ENCODE peak calls at places on chromosomes 12 and 14, in six cellular contexts. X, B, T, S, P and W are unnamed samples.

GRCh38 chr12:52631676-52632459 is 13.5 kb upstream of the KRT73 start:
- DNase-seq in S (no peak), B (no peak), P (no peak), X (no peak), T (no peak), W (no peak)

GRCh38 chr12:115697341-115697740 is 580.2 kb downstream of the MED13L start:
- DNase-seq in T (no peak), X (no peak), B (no peak), P (no peak), S (no peak), W (no peak)

GRCh38 chr12:26018926-26019325 is 60.4 kb downstream of the RASSF8 start:
- DNase-seq in X (no peak), B (peak; percentile 60), T (peak; percentile 42), S (no peak), P (no peak), W (no peak)

GRCh38 chr14:72120315-72120714 is 188.1 kb downstream of the RGS6 start:
- DNase-seq in P (no peak), S (no peak), T (no peak), X (no peak), B (no peak), W (no peak)

GRCh38 chr12:48078901-48079300 is 27.0 kb downstream of the SENP1 start:
- DNase-seq in B (peak; percentile 64), S (no peak), T (no peak), X (no peak), P (no peak), W (peak; percentile 73)

GRCh38 chr14:65281991-65282908 is 130.3 kb upstream of the FUT8 start:
- DNase-seq in T (no peak), X (no peak), B (peak; percentile 77), P (no peak), S (peak; percentile 31), W (peak; percentile 74)

GRCh38 chr14:60184597-60185555 is 19.7 kb upstream of the DHRS7 start:
- DNase-seq in B (no peak), T (no peak), S (no peak), X (no peak), P (no peak), W (no peak)

GRCh38 chr12:68958337-68958736 is 25.4 kb upstream of the CPM start:
- DNase-seq in P (no peak), T (no peak), S (no peak), X (no peak), B (no peak), W (no peak)

GRCh38 chr12:50174971-50175715 is 8.0 kb upstream of the CERS5 start:
- DNase-seq in X (peak; percentile 53), P (no peak), B (peak; percentile 85), S (peak; percentile 22), T (peak; percentile 88), W (peak; percentile 91)

GRCh38 chr12:59086124-59086523 is 165.8 kb upstream of the LRIG3 start:
- DNase-seq in P (no peak), B (no peak), T (no peak), X (no peak), S (no peak), W (no peak)

GRCh38 chr12:59087691-59088090 is 167.4 kb upstream of the LRIG3 start:
- DNase-seq in P (no peak), X (no peak), B (no peak), S (no peak), T (no peak), W (no peak)

GRCh38 chr12:59088673-59089072 is 168.4 kb upstream of the LRIG3 start:
- DNase-seq in X (no peak), P (no peak), B (peak; percentile 48), S (no peak), T (no peak), W (peak; percentile 56)

GRCh38 chr12:59085680-59086079 is 165.4 kb upstream of the LRIG3 start:
- DNase-seq in T (no peak), P (no peak), B (no peak), X (no peak), S (no peak), W (no peak)

DNA sequence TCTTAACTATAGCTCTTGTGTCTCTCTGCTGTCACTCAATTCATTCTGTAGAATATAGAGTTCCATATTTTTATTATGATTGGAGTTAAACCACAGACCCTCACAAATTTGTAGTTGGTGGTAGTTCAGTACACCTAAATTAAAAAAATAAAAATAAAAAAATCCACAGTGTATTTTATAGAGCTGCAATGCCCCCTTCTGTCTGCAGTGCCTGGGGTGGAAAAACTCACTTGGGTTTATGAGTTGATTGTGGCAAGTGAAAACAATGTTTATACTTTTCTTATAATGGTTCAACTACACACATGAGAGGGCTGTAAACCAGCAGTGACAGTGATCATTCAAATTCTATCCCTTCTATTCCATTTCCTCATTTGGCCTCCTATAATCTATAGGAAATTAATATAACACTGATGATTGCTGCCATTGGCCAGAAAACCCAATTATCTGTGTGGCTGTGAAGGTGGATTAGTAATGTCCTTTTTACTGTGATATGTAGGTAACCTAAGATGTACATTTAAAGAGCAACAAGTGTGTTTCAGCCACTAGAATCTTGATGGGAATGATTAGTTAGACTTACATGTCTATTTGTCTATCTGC is 166.9 kb upstream of the LRIG3 start:
- DNase-seq in P (no peak), T (peak; percentile 37), X (no peak), S (no peak), B (peak; percentile 39), W (peak; percentile 54)
- TF ChIP-seq CTCF in P (peak; percentile 21), T (peak; percentile 78), X (peak; percentile 50), S (peak; percentile 56), B (peak; percentile 81), W (peak; percentile 82)

GRCh38 chr12:95582230-95583058 is 31.2 kb upstream of the USP44 start:
- DNase-seq in P (no peak), T (peak; percentile 71), B (peak; percentile 77), S (no peak), X (no peak), W (peak; percentile 60)
- TF ChIP-seq CTCF in P (peak; percentile 35), T (peak; percentile 82), B (peak; percentile 85), S (peak; percentile 79), X (peak; percentile 65), W (peak; percentile 51)

GRCh38 chr14:38605193-38606114 is 349.6 kb upstream of the CLEC14A start:
- DNase-seq in T (peak; percentile 34), P (no peak), B (no peak), X (no peak), S (no peak), W (peak; percentile 10)
- TF ChIP-seq CTCF in T (peak; percentile 55), P (no peak), B (peak; percentile 7), X (no peak), S (no peak), W (peak; percentile 11)

DNA sequence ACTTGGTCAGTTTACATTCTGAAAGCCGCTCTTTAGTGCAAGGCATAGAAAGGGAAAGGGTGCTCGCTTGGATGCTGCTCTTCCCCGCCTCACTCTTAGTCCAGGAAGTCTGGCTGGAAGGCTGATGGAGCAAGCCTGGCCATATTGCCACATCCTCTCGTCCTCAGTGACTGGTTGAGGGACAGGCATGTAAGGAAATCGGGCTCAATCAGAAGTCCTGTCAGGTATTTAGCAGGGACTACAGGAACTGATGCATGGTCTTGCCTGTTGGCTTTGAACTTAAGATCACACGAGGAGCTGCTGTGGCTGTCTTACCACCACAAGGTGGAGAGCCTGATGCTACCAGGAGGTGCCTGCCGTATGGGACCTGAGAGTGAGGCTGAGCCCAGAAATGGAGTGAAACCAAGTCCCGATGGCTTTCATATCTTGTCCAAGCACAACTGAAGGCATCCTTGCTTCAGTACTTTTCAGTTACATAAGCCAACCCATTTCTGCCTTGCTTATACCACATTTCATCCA is 10.7 kb upstream of the C12orf75 start:
- DNase-seq in B (no peak), T (no peak), S (no peak), P (no peak), X (no peak), W (no peak)
- TF ChIP-seq CTCF in B (no peak), T (peak; percentile 10), S (no peak), P (no peak), X (no peak), W (no peak)

GRCh38 chr12:45727301-45727993 is 2.1 kb upstream of the ARID2 start:
- DNase-seq in T (peak; percentile 95), B (peak; percentile 98), X (peak; percentile 95), S (peak; percentile 96), P (peak; percentile 84), W (peak; percentile 98)
- TF ChIP-seq CTCF in T (no peak), B (no peak), X (no peak), S (no peak), P (no peak), W (no peak)

GRCh38 chr14:40252817-40253447 is 820.7 kb upstream of the FBXO33 start:
- DNase-seq in S (no peak), P (no peak), T (peak; percentile 44), X (no peak), B (no peak), W (no peak)
- TF ChIP-seq CTCF in S (no peak), P (no peak), T (peak; percentile 60), X (no peak), B (no peak), W (no peak)

GRCh38 chr12:27083861-27084271 is 1.5 kb upstream of the C12orf71 start:
- DNase-seq in X (no peak), P (no peak), T (no peak), S (no peak), B (peak; percentile 71), W (peak; percentile 76)

GRCh38 chr12:27085654-27086053 is 3.3 kb upstream of the C12orf71 start:
- DNase-seq in S (no peak), X (no peak), P (no peak), T (no peak), B (no peak), W (no peak)

GRCh38 chr12:27077586-27077985 is 4.8 kb downstream of the C12orf71 start:
- DNase-seq in T (peak; percentile 69), P (no peak), S (no peak), B (no peak), X (no peak), W (no peak)

GRCh38 chr12:27076930-27077329 is 5.4 kb downstream of the C12orf71 start:
- DNase-seq in X (no peak), S (no peak), B (peak; percentile 7), T (peak; percentile 97), P (no peak), W (no peak)

GRCh38 chr12:27081668-27082091 is 698 bp downstream of the C12orf71 start:
- DNase-seq in X (no peak), B (peak; percentile 15), T (peak; percentile 51), S (no peak), P (no peak), W (peak; percentile 54)
- TF ChIP-seq CTCF in X (peak; percentile 29), B (peak; percentile 13), T (peak; percentile 50), S (no peak), P (no peak), W (peak; percentile 14)

GRCh38 chr14:103563089-103563620 is 395 bp downstream of the COA8 start:
- DNase-seq in B (no peak), T (peak; percentile 60), X (no peak), S (no peak), P (no peak), W (no peak)

GRCh38 chr14:103558071-103558882 is 4.2 kb downstream of the BAG5 start:
- DNase-seq in X (no peak), T (peak; percentile 80), B (peak; percentile 83), S (no peak), P (no peak), W (peak; percentile 57)

GRCh38 chr14:103562135-103562384 is 397 bp downstream of the BAG5 start:
- DNase-seq in T (peak; percentile 20), S (peak; percentile 69), X (no peak), B (no peak), P (no peak), W (peak; percentile 56)

GRCh38 chr14:103561381-103562134 is 899 bp downstream of the BAG5 start:
- DNase-seq in T (peak; percentile 74), X (no peak), B (peak; percentile 49), P (no peak), S (peak; percentile 65), W (peak; percentile 73)

GRCh38 chr14:103562385-103563088 is at the start of the genes BAG5 and COA8:
- DNase-seq in S (peak; percentile 87), X (no peak), P (no peak), T (peak; percentile 79), B (peak; percentile 75), W (peak; percentile 83)
- TF ChIP-seq CTCF in S (peak; percentile 35), X (no peak), P (no peak), T (no peak), B (no peak), W (no peak)